ENCODE peak calls at places on chromosomes 6 and 20, in six cellular contexts. W, S, B, R, U and C are unnamed samples.

GRCh38 chr20:7758436-7758835 is 181.8 kb downstream of the HAO1 start:
- DNase-seq in S (no peak), R (no peak), B (no peak), U (no peak), W (no peak), C (no peak)

GRCh38 chr6:93677297-93677965 is 258.1 kb upstream of the EPHA7 start:
- DNase-seq in U (no peak), B (no peak), R (no peak), W (no peak), S (no peak), C (peak; percentile 58)

GRCh38 chr20:58669287-58670006 is 18.4 kb downstream of the STX16 start:
- DNase-seq in U (no peak), B (no peak), S (no peak), R (no peak), W (no peak), C (no peak)

GRCh38 chr6:32868257-32868788 is 14.3 kb downstream of the PSMB9 start:
- DNase-seq in B (peak; percentile 47), S (peak; percentile 80), U (peak; percentile 82), W (peak; percentile 89), R (peak; percentile 71), C (peak; percentile 67)

GRCh38 chr6:36820700-36821580 is 18.3 kb downstream of the CPNE5 start:
- DNase-seq in R (no peak), W (no peak), B (no peak), S (no peak), U (peak; percentile 83), C (peak; percentile 90)

GRCh38 chr6:87184762-87185250 is 29.4 kb downstream of the ZNF292 start:
- DNase-seq in W (no peak), B (peak; percentile 9), S (no peak), U (no peak), R (no peak), C (no peak)

GRCh38 chr6:19538086-19538485 is 299.1 kb upstream of the ID4 start:
- DNase-seq in W (peak; percentile 2), B (peak; percentile 29), S (no peak), U (no peak), R (no peak), C (no peak)

GRCh38 chr20:15065794-15066193 is 728.4 kb upstream of the FLRT3 start:
- DNase-seq in W (no peak), B (no peak), S (no peak), U (no peak), R (no peak), C (no peak)

GRCh38 chr20:41818991-41819390 is 200.8 kb upstream of the CHD6 start:
- DNase-seq in R (no peak), W (no peak), S (no peak), B (no peak), U (no peak), C (no peak)

GRCh38 chr6:6842301-6842700 is 253.8 kb downstream of the LY86 start:
- DNase-seq in S (no peak), B (no peak), R (no peak), W (no peak), U (no peak), C (no peak)

GRCh38 chr6:112180095-112180820 is 74.1 kb downstream of the LAMA4 start:
- DNase-seq in B (peak; percentile 87), W (no peak), R (no peak), S (no peak), U (peak; percentile 41), C (peak; percentile 56)

GRCh38 chr6:75279418-75279817 is 5.2 kb downstream of the TMEM30A start:
- DNase-seq in B (no peak), U (no peak), S (no peak), W (no peak), R (no peak), C (no peak)

GRCh38 chr20:41509801-41510200 is 108.4 kb downstream of the CHD6 start:
- DNase-seq in B (no peak), R (no peak), W (no peak), S (no peak), U (no peak), C (no peak)

GRCh38 chr20:46089076-46089337 is 755 bp downstream of the NCOA5 start:
- DNase-seq in W (no peak), R (no peak), U (no peak), S (no peak), B (no peak), C (no peak)

GRCh38 chr6:170068496-170068895 is 222.4 kb downstream of the DLL1 start:
- DNase-seq in S (no peak), B (no peak), W (no peak), U (no peak), R (peak; percentile 26), C (no peak)

GRCh38 chr20:373171-373890 is 7.2 kb upstream of the TRIB3 start:
- DNase-seq in R (no peak), S (peak; percentile 46), U (no peak), B (no peak), W (no peak), C (peak; percentile 89)

GRCh38 chr6:17790486-17790885 is 83.8 kb upstream of the NUP153 start:
- DNase-seq in R (no peak), W (no peak), S (peak; percentile 39), B (no peak), U (no peak), C (no peak)

GRCh38 chr6:41801380-41801779 is 13.9 kb downstream of the TOMM6 start:
- DNase-seq in S (no peak), U (no peak), R (no peak), B (no peak), W (no peak), C (no peak)

GRCh38 chr6:138473144-138473543 is 26.1 kb downstream of the NHSL1 start:
- DNase-seq in S (no peak), W (no peak), B (no peak), U (no peak), R (no peak), C (no peak)

GRCh38 chr6:136073216-136073615 is 176.9 kb downstream of the MTFR2 start:
- DNase-seq in S (no peak), W (no peak), B (no peak), U (no peak), R (no peak), C (no peak)

GRCh38 chr20:6882911-6883310 is 115.4 kb downstream of the BMP2 start:
- DNase-seq in R (no peak), W (no peak), B (no peak), U (no peak), S (no peak), C (no peak)

GRCh38 chr6:49713346-49713745 is at the start of gene CRISP2:
- DNase-seq in R (no peak), B (no peak), S (no peak), W (no peak), U (no peak), C (no peak)

GRCh38 chr20:4699216-4699615 is 22.5 kb upstream of the PRND start:
- DNase-seq in S (no peak), B (no peak), U (no peak), R (no peak), W (no peak), C (no peak)

GRCh38 chr20:22810626-22811559 is 224.2 kb upstream of the SSTR4 start:
- DNase-seq in W (no peak), R (no peak), S (no peak), B (no peak), U (no peak), C (no peak)

GRCh38 chr20:400121-400450 is 8.0 kb upstream of the RBCK1 start:
- DNase-seq in B (no peak), R (no peak), U (no peak), W (no peak), S (no peak), C (peak; percentile 22)

GRCh38 chr6:170088349-170088951 is 202.4 kb downstream of the DLL1 start:
- DNase-seq in W (no peak), U (no peak), B (no peak), R (peak; percentile 56), S (no peak), C (no peak)

GRCh38 chr20:48921883-48922867 is 664 bp downstream of the ARFGEF2 start:
- DNase-seq in W (peak; percentile 8), U (peak; percentile 66), B (peak; percentile 61), R (no peak), S (peak; percentile 79), C (peak; percentile 36)

GRCh38 chr6:43276180-43277082 is 21.6 kb upstream of the SLC22A7 start:
- DNase-seq in R (no peak), B (no peak), W (peak; percentile 23), U (peak; percentile 86), S (no peak), C (no peak)

GRCh38 chr20:57038608-57039440 is 227.6 kb downstream of the BMP7 start:
- DNase-seq in B (no peak), U (no peak), R (no peak), S (no peak), W (no peak), C (no peak)

GRCh38 chr20:62607366-62608217 is 34.7 kb upstream of the SLCO4A1 start:
- DNase-seq in R (no peak), W (no peak), S (no peak), B (no peak), U (no peak), C (no peak)

GRCh38 chr6:56746767-56747504 is 104.2 kb upstream of the DST start:
- DNase-seq in R (no peak), U (peak; percentile 76), S (no peak), W (no peak), B (peak; percentile 6), C (no peak)